ENCODE peak calls at places on chromosomes 6 and 20, in seven cellular contexts. S is H1, F is HCT116, Y is K562, L is GM12878, H is HepG2, M is SK-N-SH. V is an unnamed sample.
A peak's percentile ranks its signal among the peaks of the same experiment; 100 is the strongest.

GRCh38 chr6:75084872-75085381 is 120.9 kb downstream of the COL12A1 start:
- DNase-seq in Y (no peak), F (no peak), L (no peak), H (peak; percentile 3), S (peak; percentile 52), M (no peak), V (no peak)

GRCh38 chr6:119308994-119309657 is 40.4 kb downstream of the MAN1A1 start:
- DNase-seq in L (no peak), H (peak; percentile 51), F (no peak), S (no peak), Y (no peak), M (no peak), V (no peak)

GRCh38 chr20:25100914-25101313 is 19.0 kb upstream of the VSX1 start:
- DNase-seq in M (no peak), H (no peak), S (peak; percentile 24), Y (no peak), L (no peak), F (no peak), V (no peak)

GRCh38 chr20:4870906-4871305 is 130.4 kb downstream of the SLC23A2 start:
- DNase-seq in S (no peak), M (no peak), Y (no peak), F (no peak), H (no peak), L (no peak), V (no peak)

GRCh38 chr6:75128881-75129570 is 76.8 kb downstream of the COL12A1 start:
- DNase-seq in M (no peak), F (no peak), Y (no peak), L (no peak), S (no peak), H (no peak), V (no peak)

GRCh38 chr6:37081042-37081607 is 75.7 kb downstream of the FGD2 start:
- DNase-seq in M (no peak), Y (no peak), L (no peak), S (no peak), H (no peak), F (no peak), V (no peak)

GRCh38 chr6:47097092-47097945 is 55.2 kb upstream of the ADGRF1 start:
- DNase-seq in F (peak; percentile 73), S (peak; percentile 53), H (peak; percentile 89), M (peak; percentile 74), L (peak; percentile 3), Y (peak; percentile 73), V (peak; percentile 73)

GRCh38 chr6:97009781-97010492 is 85.4 kb downstream of the KLHL32 start:
- DNase-seq in H (no peak), L (no peak), S (no peak), F (no peak), Y (no peak), M (no peak), V (no peak)

DNA sequence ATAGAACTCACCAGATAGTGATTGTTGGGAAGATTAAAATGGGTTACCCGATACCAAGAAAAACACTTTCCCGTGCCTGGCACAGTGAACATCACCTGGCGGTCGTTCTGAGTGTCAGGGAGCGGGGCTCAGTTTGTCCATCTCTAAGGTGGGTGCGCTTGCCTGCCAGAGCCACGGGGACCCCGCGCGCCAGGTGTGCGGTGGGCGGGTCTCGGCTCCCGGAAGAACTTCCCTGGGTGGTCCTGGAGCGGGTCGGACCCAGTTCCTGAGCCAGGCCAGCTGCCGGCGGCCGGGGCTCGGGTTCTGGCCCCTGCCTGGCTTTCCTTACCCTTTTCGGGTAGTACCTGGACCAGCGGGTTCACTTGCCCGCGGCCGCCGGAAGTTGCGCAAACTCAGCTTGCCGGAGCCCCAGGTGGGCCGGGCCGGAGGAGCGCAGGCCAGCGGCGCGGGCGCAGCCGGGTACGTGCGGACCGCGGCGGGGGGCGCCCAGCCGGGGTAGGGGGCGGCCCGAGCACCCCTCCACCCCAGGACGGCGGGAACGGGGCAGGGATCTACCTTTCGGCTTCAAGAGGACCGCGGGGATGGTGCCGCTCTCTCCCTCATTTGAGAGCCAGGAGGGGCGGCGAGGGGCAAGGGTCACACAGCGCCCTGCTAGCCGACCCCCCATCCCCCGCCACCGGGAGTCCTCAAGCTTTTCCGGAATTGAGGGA is 7.5 kb downstream of the FAM110A start:
- DNase-seq in Y (no peak), F (no peak), H (peak; percentile 33), S (peak; percentile 72), M (no peak), L (no peak), V (no peak)
- TF ChIP-seq SIN3A in Y (no peak), F (no peak), H (no peak), S (no peak), M (no peak), L (no peak), V (no peak)

DNA sequence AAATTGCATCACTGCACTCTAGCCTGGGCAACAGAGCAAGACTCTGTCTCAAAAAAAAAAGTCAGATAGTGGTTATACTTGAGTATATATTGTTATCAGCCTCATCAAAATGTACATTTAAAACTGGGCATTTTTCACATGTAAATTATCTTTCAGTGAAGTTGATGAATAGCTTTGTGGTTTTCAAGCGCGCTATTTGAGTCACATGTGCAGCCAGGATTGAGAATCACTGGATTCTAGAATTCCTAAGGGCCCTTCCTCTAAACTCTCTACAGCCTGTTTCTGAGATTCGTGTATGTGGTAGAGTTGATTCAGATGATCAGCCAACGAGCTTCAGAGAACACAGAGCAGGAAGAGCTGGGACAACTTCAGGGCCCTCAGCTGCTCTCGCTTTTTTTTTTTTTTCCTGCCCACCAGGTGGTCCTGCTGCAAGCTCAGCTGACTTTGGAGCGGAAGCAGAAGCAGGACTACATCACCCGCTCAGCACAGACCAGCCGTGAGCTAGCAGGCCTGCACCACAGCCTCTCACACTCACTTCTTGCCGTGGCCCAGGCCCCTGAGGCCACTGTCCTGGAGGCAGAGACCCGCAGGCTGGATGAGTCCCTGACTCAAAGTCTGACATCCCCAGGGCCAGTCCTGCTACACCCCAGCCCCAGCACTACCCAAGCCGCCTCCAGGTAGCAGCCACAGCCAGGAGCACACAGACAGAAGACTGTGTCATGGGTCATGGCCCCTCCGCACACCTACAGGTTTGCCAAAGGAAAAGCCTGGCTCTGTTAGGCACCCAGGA is 18.3 kb downstream of the C20orf173 start:
- DNase-seq in H (no peak), M (no peak), L (no peak), S (no peak), Y (no peak), F (no peak), V (no peak)
- H3K4me1 ChIP-seq in H (peaks cover 3% of the 10 kb centered on the region), M (peaks cover 6% of the 10 kb centered on the region), L (peaks cover 6% of the 10 kb centered on the region), S (no peaks in the 10 kb centered on the region), Y (peaks cover 18% of the 10 kb centered on the region), F (peaks cover 17% of the 10 kb centered on the region), V (no peaks in the 10 kb centered on the region)

GRCh38 chr6:42429836-42430235 is 21.9 kb downstream of the TRERF1 start:
- DNase-seq in F (no peak), L (no peak), M (no peak), H (no peak), Y (no peak), S (peak; percentile 40), V (no peak)

GRCh38 chr6:42429042-42429574 is 22.6 kb downstream of the TRERF1 start:
- DNase-seq in H (no peak), Y (no peak), S (peak; percentile 36), F (no peak), L (no peak), M (no peak), V (no peak)

GRCh38 chr6:42431356-42431755 is 20.4 kb downstream of the TRERF1 start:
- DNase-seq in M (no peak), L (no peak), S (no peak), Y (no peak), H (no peak), F (no peak), V (no peak)

GRCh38 chr6:42426191-42426590 is 25.5 kb downstream of the TRERF1 start:
- DNase-seq in S (no peak), M (no peak), L (no peak), H (no peak), Y (no peak), F (no peak), V (no peak)

DNA sequence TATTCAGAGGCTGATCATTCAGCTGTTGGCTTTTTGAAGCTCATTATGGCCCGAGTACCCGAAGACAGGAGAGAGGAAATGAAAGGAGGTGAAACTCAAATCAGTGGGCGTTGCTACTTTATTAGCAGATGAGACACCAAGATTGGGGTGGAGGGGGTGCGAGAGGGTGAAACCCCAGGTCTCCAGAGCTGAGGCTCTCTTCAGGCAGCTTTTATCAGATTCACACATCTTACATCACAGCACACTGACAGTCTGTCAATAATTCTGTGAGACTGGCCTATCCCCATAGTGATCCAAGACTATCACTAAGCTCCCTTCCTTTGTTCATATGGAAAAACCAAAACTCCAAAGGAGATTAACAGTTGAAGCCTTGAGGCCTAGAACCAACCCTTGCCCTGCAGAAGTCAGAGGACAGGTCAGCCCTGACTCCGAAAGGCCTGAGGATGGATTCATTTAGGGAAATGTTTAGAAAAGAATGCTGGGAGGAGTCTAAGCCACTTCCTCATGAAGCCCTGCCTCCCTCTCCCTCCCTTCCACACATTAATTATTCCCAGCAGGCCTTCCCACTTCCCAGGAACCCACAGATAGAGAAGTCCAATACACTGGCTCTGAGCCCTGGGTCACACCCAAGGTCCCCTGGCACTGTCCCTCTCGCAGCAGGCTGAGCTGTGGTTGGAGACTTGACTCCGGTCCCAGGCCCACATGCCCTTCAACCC is 23.2 kb downstream of the TRERF1 start:
- DNase-seq in H (no peak), F (no peak), S (peak; percentile 43), M (peak; percentile 27), L (no peak), Y (no peak), V (no peak)
- TF ChIP-seq SIN3A in H (no peak), F (no peak), S (no peak), M (no peak), L (no peak), Y (no peak), V (no peak)

DNA sequence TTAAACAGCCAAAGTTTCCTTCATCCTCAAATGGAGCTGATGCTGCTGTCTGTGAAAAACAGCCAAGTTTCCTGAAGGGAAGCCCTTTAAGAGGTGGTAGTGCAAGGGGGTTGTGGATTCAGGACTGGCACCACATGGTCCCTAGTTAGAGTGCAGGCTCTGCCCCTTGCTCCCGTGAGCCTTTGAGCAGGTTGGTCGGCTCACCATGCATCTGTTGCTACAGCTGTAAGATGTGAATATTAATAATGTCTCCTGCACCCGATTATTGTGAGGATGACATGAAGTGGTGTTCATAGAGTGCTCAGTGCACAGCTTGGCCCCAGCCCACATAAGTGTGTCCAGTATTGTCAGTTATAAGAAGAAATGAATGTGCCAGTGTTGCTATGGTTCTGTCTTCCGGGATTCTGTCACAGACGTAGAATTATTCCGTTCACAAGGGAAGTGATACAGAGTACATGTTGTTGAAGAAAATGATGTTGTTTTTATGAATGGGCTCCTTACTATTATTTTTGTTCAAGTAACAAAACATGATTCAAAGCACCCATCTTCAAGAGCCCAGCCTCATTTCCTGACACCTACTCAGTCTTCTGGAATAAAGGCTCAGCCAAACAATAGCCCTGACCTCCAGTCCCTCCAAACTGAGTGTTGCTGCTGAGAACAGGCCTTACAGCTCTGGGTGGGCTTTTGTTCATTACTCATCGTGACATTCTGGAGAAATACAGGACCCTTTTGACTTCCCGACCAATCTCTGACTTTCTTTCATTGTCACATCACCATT is 2.9 kb upstream of the PKIG start:
- DNase-seq in L (no peak), M (no peak), F (no peak), Y (no peak), S (no peak), H (no peak), V (no peak)
- H3K4me1 ChIP-seq in L (peaks cover 58% of the 10 kb centered on the region), M (peaks cover 29% of the 10 kb centered on the region), F (peaks cover 11% of the 10 kb centered on the region), Y (no peaks in the 10 kb centered on the region), S (no peaks in the 10 kb centered on the region), H (peaks cover 10% of the 10 kb centered on the region), V (peaks cover 57% of the 10 kb centered on the region)